ENCODE peak calls at places on chromosomes 5 and 9, in seven cellular contexts. D, V, Y, S, Q, K and I are unnamed samples. For H3K4me1, the result is how much of the 10 kb centered on the place peaks cover.

GRCh38 chr9:37939575-37940095 is 35.7 kb upstream of the SLC25A51 start:
- DNase-seq in Q (no peak), V (no peak), D (no peak), K (no peak), Y (no peak), S (no peak), I (no peak)

GRCh38 chr9:7097040-7097715 is 339.4 kb downstream of the KDM4C start:
- DNase-seq in S (no peak), V (no peak), K (no peak), Y (no peak), Q (no peak), D (no peak), I (no peak)

GRCh38 chr5:95803271-95804148 is 19.0 kb downstream of the GLRX start:
- DNase-seq in K (no peak), Y (no peak), S (peak), Q (no peak), D (no peak), V (peak), I (no peak)

GRCh38 chr5:133289686-133290367 is 238.0 kb downstream of the HSPA4 start:
- DNase-seq in V (no peak), D (no peak), Q (no peak), K (no peak), Y (no peak), S (no peak), I (no peak)

GRCh38 chr9:105693435-105694275 is 686 bp upstream of the TMEM38B start:
- DNase-seq in Q (no peak), S (no peak), Y (no peak), D (no peak), V (no peak), K (no peak), I (peak)

GRCh38 chr5:145237843-145238242 is 597.3 kb downstream of the PRELID2 start:
- DNase-seq in Y (peak), K (no peak), V (peak), Q (no peak), S (peak), D (no peak), I (peak)

GRCh38 chr9:108271646-108272349 is 584.0 kb downstream of the ACTL7B start:
- DNase-seq in D (no peak), K (no peak), Y (peak), V (peak), S (peak), Q (no peak), I (no peak)

GRCh38 chr9:17936365-17936764 is 357.5 kb downstream of the SH3GL2 start:
- DNase-seq in V (no peak), S (peak), Y (peak), K (no peak), Q (no peak), D (no peak), I (no peak)

GRCh38 chr5:122435738-122436137 is 123.7 kb downstream of the SNCAIP start:
- DNase-seq in V (no peak), K (no peak), Y (no peak), D (no peak), S (no peak), Q (no peak), I (no peak)

GRCh38 chr9:89658401-89658800 is 53.6 kb downstream of the GADD45G start:
- DNase-seq in Y (no peak), D (no peak), S (no peak), K (no peak), Q (no peak), V (peak), I (no peak)

GRCh38 chr5:66363097-66363496 is 219.0 kb downstream of the SREK1 start:
- DNase-seq in V (no peak), Y (no peak), S (no peak), Q (no peak), D (no peak), K (no peak), I (no peak)

GRCh38 chr9:133954862-133955529 is 37.1 kb downstream of the VAV2 start:
- DNase-seq in V (no peak), D (no peak), Q (no peak), K (no peak), S (no peak), Y (no peak), I (peak)

GRCh38 chr5:54774281-54775171 is 210.9 kb downstream of the ESM1 start:
- DNase-seq in K (no peak), D (peak), Y (peak), V (peak), Q (peak), S (peak), I (no peak)

GRCh38 chr9:2863831-2864230 is 19.9 kb upstream of the PUM3 start:
- DNase-seq in D (no peak), V (no peak), S (no peak), Q (no peak), K (no peak), Y (no peak), I (no peak)

GRCh38 chr9:136416427-136416826 is 6.0 kb downstream of the PMPCA start:
- DNase-seq in K (no peak), Y (no peak), S (no peak), D (no peak), Q (no peak), V (no peak), I (no peak)

GRCh38 chr9:2884308-2884707 is 40.4 kb upstream of the PUM3 start:
- DNase-seq in D (no peak), S (no peak), V (no peak), Y (no peak), Q (no peak), K (no peak), I (no peak)

GRCh38 chr9:32434892-32435291 is 50.4 kb downstream of the ACO1 start:
- DNase-seq in K (no peak), Y (no peak), V (no peak), S (no peak), D (no peak), Q (no peak), I (no peak)

GRCh38 chr9:38195737-38196161 is 126.7 kb upstream of the SHB start:
- DNase-seq in S (peak), K (no peak), Y (no peak), V (no peak), D (no peak), Q (no peak), I (no peak)

GRCh38 chr5:174732040-174733020 is 7.9 kb downstream of the MSX2 start:
- DNase-seq in Q (no peak), K (no peak), Y (no peak), S (no peak), D (no peak), V (no peak), I (no peak)

GRCh38 chr9:33464045-33464636 is 9.6 kb downstream of the NOL6 start:
- DNase-seq in S (no peak), Y (no peak), D (no peak), V (no peak), K (no peak), Q (no peak), I (no peak)

GRCh38 chr5:107056278-107056677 is 614.5 kb downstream of the EFNA5 start:
- DNase-seq in S (peak), K (no peak), Y (no peak), D (no peak), Q (no peak), V (no peak), I (no peak)

GRCh38 chr5:5919411-5919810 is 458.9 kb downstream of the MED10 start:
- DNase-seq in D (no peak), Y (no peak), Q (no peak), V (no peak), K (no peak), S (no peak), I (no peak)

GRCh38 chr9:91102269-91102668 is 259.4 kb downstream of the AUH start:
- DNase-seq in S (no peak), K (no peak), D (no peak), Q (no peak), V (no peak), Y (no peak), I (no peak)

GRCh38 chr9:115046199-115046598 is 71.8 kb downstream of the TNC start:
- DNase-seq in S (no peak), D (no peak), Q (no peak), V (no peak), Y (no peak), K (no peak), I (no peak)

GRCh38 chr9:91034521-91034920 is 232.9 kb downstream of the SYK start:
- DNase-seq in D (no peak), Y (peak), V (no peak), K (no peak), S (no peak), Q (no peak), I (peak)

GRCh38 chr9:136942881-136943230 is 1.7 kb downstream of the FBXW5 start:
- DNase-seq in Y (no peak), D (no peak), Q (no peak), K (no peak), V (no peak), S (no peak), I (no peak)

GRCh38 chr9:134503301-134504105 is 138.1 kb upstream of the COL5A1 start:
- DNase-seq in S (no peak), D (no peak), Y (peak), K (no peak), V (no peak), Q (no peak), I (no peak)

GRCh38 chr5:100595152-100595811 is 60.1 kb downstream of the FAM174A start:
- DNase-seq in Y (peak), V (no peak), Q (peak), S (peak), K (no peak), D (peak), I (no peak)

GRCh38 chr9:136448655-136449054 is 9.0 kb upstream of the INPP5E start:
- DNase-seq in D (no peak), S (no peak), Y (no peak), V (no peak), K (no peak), Q (no peak), I (no peak)

GRCh38 chr5:16952968-16953671 is 17.0 kb upstream of the MYO10 start:
- DNase-seq in Y (no peak), S (peak), D (no peak), Q (no peak), K (no peak), V (peak), I (no peak)

GRCh38 chr5:77638204-77638762 is at the start of gene OTP:
- DNase-seq in D (no peak), V (no peak), Y (no peak), S (no peak), Q (no peak), K (no peak), I (no peak)

GRCh38 chr5:77640577-77641396 is 2.3 kb upstream of the OTP start:
- DNase-seq in V (no peak), Y (no peak), K (no peak), Q (no peak), D (no peak), S (no peak), I (no peak)

GRCh38 chr5:77641397-77641943 is 3.0 kb upstream of the OTP start:
- DNase-seq in Y (no peak), K (no peak), D (no peak), Q (no peak), S (no peak), V (no peak), I (no peak)

GRCh38 chr5:77638763-77639451 is 394 bp upstream of the OTP start:
- DNase-seq in K (no peak), V (no peak), Q (no peak), Y (no peak), D (no peak), S (peak), I (no peak)

DNA sequence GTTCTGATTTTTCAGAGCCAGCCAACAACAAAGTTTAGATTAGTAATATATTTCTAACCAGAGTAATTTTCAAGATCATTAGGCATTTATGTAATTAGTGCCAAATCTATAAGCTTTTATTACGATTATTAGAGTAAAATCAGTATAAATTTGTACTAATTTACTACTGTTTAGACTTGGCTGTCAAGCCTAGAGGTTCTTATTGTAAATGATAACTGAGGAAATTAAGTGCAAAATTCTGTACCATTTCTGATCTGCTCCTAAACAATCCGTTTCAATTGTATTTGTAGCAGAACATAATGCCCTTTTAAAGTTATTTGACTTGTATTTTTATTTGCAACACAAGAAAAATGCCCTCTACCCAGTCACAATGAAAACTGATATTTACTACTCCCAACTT is 1.1 kb upstream of the OTP start:
- DNase-seq in Y (no peak), S (no peak), Q (no peak), V (no peak), D (no peak), K (no peak), I (no peak)
- H3K4me3 ChIP-seq in Y (no peak), S (no peak), Q (no peak), V (no peak), D (no peak), K (no peak), I (no peak)

DNA sequence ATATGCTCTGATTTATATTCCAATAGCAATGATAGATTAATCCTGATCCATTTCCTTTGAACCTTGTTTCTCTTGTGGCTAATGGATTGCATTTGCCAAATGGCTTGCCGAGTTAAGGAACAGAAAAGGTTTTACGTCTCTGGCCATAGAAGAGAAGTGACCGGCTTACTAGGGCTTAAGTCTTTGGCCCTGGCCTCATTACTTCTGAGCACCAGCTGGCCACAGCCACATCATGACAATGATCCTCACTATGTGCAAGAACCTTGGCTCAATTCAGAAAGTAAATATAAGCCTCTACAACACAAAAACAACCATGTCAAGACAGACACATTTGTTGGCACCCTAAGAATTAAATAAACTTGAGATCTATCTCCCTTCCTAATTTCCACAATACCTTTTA is 46.1 kb downstream of the ZNF608 start:
- DNase-seq in Q (no peak), V (no peak), S (no peak), D (no peak), Y (no peak), K (no peak), I (no peak)
- H3K4me1 ChIP-seq in Q (half or more), V (half or more), S (half or more), D (under half), Y (half or more), K (under half), I (half or more)

DNA sequence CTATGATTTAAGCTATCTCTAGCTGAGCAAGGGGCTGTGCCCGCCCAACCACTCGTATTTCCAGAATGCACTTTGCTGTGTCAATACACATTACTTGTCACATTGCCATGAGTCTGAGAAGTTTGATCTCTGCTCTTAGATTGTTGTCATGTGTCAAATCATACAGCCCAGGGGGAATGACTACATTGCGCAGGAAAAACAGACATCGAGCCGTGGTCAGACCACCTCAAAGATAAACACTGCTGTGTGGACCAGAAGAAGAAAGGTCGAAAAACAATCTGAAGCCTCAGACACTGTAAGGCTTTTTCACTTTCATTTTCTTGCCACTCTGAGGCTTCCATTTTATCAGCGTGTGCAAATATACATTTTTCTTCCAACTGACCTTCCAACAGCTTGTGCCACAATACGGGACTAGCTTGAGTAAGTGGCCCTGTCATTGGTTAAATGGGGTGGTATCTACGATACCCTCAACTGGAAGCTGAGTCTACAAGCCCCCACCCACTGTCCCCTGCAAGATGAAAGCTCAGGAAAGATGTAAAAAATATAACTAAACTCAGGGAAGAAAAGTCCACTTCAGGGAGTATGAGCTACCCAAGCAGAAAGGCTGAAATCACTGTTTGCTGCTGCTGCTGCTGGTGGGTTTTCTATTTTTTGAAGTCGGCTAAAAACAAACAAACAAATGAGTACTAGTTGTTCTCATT is 603.0 kb downstream of the BNC2 start:
- DNase-seq in V (peak), D (no peak), S (peak), K (no peak), Y (no peak), Q (no peak), I (no peak)
- H3K4me3 ChIP-seq in V (peak), D (peak), S (no peak), K (peak), Y (no peak), Q (peak), I (no peak)

GRCh38 chr9:124284237-124284831 is 26.6 kb downstream of the NEK6 start:
- DNase-seq in S (peak), Q (peak), D (no peak), Y (no peak), V (no peak), K (no peak), I (no peak)
- H3K4me1 ChIP-seq in S (half or more), Q (half or more), D (half or more), Y (half or more), V (under half), K (under half), I (under half)